ENCODE peak calls at places on chromosomes 1 and 21, in six cellular contexts. P, D, B, Z, K and L are unnamed samples.

GRCh38 chr21:45448810-45449657 is 44.1 kb downstream of the COL18A1 start:
- DNase-seq in D (no peak), B (no peak), K (peak), P (no peak), Z (no peak), L (no peak)

GRCh38 chr1:7401814-7402547 is 369.1 kb upstream of the VAMP3 start:
- DNase-seq in B (no peak), Z (peak), D (no peak), K (peak), P (no peak), L (peak)

GRCh38 chr21:30232011-30232410 is 16.1 kb upstream of the CLDN8 start:
- DNase-seq in Z (no peak), K (no peak), D (no peak), B (no peak), P (no peak), L (no peak)

GRCh38 chr1:96464159-96464558 is 257.4 kb upstream of the PTBP2 start:
- DNase-seq in P (no peak), Z (no peak), D (no peak), B (no peak), K (no peak), L (no peak)

GRCh38 chr1:166197597-166197996 is 30.8 kb upstream of the FAM78B start:
- DNase-seq in P (no peak), Z (no peak), B (no peak), K (no peak), D (no peak), L (no peak)

GRCh38 chr21:15651172-15651571 is 78.6 kb upstream of the USP25 start:
- DNase-seq in K (no peak), P (no peak), D (no peak), Z (no peak), B (no peak), L (no peak)

GRCh38 chr1:145982010-145982723 is 14.2 kb downstream of the TXNIP start:
- DNase-seq in B (no peak), Z (no peak), D (no peak), K (no peak), P (no peak), L (peak)

GRCh38 chr1:159937014-159937750 is 8.2 kb downstream of the IGSF9 start:
- DNase-seq in P (no peak), Z (no peak), K (no peak), B (no peak), D (peak), L (no peak)

GRCh38 chr1:165253818-165254254 is 102.7 kb downstream of the LMX1A start:
- DNase-seq in P (no peak), D (no peak), Z (no peak), K (no peak), B (no peak), L (no peak)

GRCh38 chr1:98053471-98054366 is 132.9 kb upstream of the DPYD start:
- DNase-seq in D (peak), P (peak), K (peak), Z (no peak), B (no peak), L (peak)

GRCh38 chr1:156894711-156895407 is 1.3 kb downstream of the PEAR1 start:
- DNase-seq in Z (no peak), K (no peak), P (no peak), D (no peak), B (no peak), L (peak)

GRCh38 chr21:32278068-32278467 is 781 bp downstream of the MIS18A start:
- DNase-seq in Z (no peak), D (peak), K (no peak), B (no peak), P (no peak), L (peak)

GRCh38 chr1:111770916-111771315 is 15.2 kb downstream of the DDX20 start:
- DNase-seq in K (no peak), B (no peak), P (no peak), D (no peak), Z (no peak), L (no peak)
- TF ChIP-seq POLR2AphosphoS5 in K (no peak), B (no peak), P (no peak), D (no peak), Z (no peak), L (no peak)

DNA sequence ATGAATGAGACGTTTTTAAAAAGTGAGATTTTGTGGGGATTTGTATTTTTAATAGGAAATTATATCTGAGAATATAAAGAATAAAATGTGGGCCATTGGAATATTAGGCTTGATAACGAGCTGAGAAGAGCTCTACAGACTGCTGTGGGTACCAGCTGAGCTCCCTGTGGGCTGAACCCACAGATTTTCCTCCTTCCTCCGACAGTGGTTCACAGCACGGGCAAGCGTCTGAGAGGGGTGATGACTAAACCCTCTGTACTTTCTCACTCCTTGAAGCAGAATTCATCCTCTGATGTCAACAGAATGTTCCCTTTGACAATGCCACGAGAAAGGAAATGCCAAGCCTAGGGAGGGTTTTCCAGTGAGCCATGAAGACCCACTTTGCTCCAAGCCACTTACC is 102.7 kb upstream of the AJAP1 start:
- DNase-seq in D (no peak), Z (no peak), P (no peak), B (no peak), K (no peak), L (no peak)
- TF ChIP-seq POLR2AphosphoS5 in D (no peak), Z (no peak), P (no peak), B (no peak), K (no peak), L (no peak)

GRCh38 chr1:58783993-58784757 is at the start of gene JUN:
- DNase-seq in K (peak), Z (peak), D (peak), P (peak), B (peak), L (peak)

GRCh38 chr1:58781541-58782307 is 2.1 kb downstream of the JUN start:
- DNase-seq in P (no peak), B (no peak), D (peak), Z (peak), K (peak), L (peak)

GRCh38 chr1:58783090-58783992 is 506 bp downstream of the JUN start:
- DNase-seq in D (peak), K (peak), P (no peak), B (no peak), Z (peak), L (peak)

GRCh38 chr1:58780586-58781452 is 3.0 kb downstream of the JUN start:
- DNase-seq in P (no peak), Z (peak), D (no peak), B (no peak), K (no peak), L (peak)

DNA sequence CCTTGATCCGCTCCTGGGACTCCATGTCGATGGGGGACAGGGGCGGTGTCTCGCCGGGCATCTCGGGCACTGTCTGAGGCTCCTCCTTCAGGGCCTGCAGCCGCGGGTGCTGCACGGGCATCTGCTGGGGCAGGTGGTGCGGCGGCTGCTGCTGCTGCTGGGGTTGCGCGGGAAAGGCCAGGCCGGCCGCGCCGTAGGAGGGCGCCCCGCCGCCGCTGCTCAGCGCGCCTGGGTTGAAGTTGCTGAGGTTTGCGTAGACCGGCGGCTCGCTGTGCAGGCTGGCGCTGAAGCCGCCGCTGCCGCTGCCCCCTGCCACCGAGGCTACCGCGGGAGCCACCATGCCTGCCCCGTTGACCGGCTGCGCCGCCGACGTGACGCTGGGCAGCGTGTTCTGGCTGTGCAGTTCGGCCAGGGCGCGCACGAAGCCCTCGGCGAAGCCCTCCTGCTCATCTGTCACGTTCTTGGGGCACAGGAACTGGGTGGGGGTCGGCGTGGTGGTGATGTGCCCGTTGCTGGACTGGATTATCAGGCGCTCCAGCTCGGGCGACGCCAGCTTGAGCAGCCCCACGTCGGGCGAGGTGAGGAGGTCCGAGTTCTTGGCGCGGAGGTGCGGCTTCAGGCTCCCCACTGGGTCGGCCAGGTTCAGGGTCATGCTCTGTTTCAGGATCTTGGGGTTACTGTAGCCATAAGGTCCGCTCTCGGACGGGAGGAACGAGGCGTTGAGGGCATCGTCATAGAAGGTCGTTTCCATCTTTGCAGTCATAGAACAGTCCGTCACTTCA is 1.3 kb downstream of the JUN start:
- DNase-seq in P (peak), Z (peak), B (no peak), D (peak), K (peak), L (peak)
- TF ChIP-seq POLR2AphosphoS5 in P (peak), Z (peak), B (peak), D (peak), K (peak), L (peak)

GRCh38 chr1:79004916-79005315 is 1.6 kb downstream of the ADGRL4 start:
- DNase-seq in Z (no peak), B (no peak), D (no peak), P (no peak), K (no peak), L (peak)

GRCh38 chr1:79005945-79006344 is 585 bp downstream of the ADGRL4 start:
- DNase-seq in B (no peak), D (no peak), K (no peak), Z (no peak), P (no peak), L (peak)

GRCh38 chr1:79012500-79012899 is 6.0 kb upstream of the ADGRL4 start:
- DNase-seq in Z (no peak), B (no peak), P (no peak), K (no peak), D (no peak), L (peak)

GRCh38 chr1:79010589-79010988 is 4.1 kb upstream of the ADGRL4 start:
- DNase-seq in B (no peak), D (no peak), Z (no peak), P (no peak), K (no peak), L (peak)

GRCh38 chr1:79006564-79006963 is at the start of gene ADGRL4:
- DNase-seq in Z (no peak), B (no peak), D (no peak), K (peak), P (no peak), L (peak)
- TF ChIP-seq POLR2AphosphoS5 in Z (no peak), B (no peak), D (no peak), K (peak), P (no peak), L (peak)

GRCh38 chr1:94098585-94099111 is 22.3 kb downstream of the ABCA4 start:
- DNase-seq in D (no peak), K (no peak), Z (no peak), B (no peak), P (no peak), L (no peak)

GRCh38 chr1:94095744-94096469 is 25.0 kb downstream of the ABCA4 start:
- DNase-seq in P (no peak), Z (no peak), K (no peak), D (no peak), B (no peak), L (no peak)

GRCh38 chr1:94095112-94095637 is 25.8 kb downstream of the ABCA4 start:
- DNase-seq in B (no peak), P (no peak), D (no peak), K (no peak), Z (peak), L (peak)

GRCh38 chr1:94099303-94099702 is 21.6 kb downstream of the ABCA4 start:
- DNase-seq in B (no peak), D (no peak), Z (no peak), P (no peak), K (no peak), L (no peak)

DNA sequence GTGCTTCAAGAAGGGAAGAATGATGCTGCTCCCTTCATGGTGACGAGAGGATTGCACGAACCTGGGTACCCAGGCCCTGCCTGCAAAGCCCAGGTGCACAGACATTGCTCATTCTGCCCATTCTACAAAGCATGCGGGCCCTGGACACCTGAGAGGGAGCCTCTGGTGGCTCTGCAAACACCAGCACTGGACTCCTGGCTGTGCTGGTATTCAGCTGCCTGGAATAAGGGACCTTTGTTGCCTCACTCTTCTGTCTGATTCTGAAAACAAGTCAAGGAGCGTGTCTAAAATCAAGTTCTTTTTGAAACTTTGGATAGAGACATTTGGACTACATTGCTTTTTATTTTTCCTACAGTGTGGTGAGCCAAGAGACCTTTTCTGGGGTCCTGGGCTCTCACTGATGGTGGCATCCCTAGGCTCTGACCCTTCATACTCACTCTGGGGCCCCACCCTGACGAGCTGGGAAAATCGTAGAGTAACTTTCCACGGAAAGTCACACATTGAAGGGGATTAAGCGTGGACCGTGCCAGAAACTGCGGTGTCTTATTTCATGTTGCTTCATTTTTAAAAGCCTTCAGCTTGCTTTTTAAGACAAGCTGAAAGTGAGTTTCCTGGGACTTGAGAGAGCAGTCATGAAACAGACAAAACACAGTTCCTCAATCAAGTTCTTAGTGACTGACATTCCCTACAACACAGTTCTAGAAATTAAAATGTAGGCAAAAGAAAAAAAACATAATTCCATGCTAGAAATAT is 24.0 kb downstream of the ABCA4 start:
- DNase-seq in B (no peak), D (no peak), P (no peak), K (no peak), Z (no peak), L (no peak)
- TF ChIP-seq POLR2AphosphoS5 in B (no peak), D (no peak), P (no peak), K (no peak), Z (no peak), L (no peak)

GRCh38 chr1:150575072-150575489 is 4.3 kb downstream of the MCL1 start:
- DNase-seq in P (no peak), K (no peak), Z (no peak), B (no peak), D (no peak), L (no peak)
- TF ChIP-seq POLR2AphosphoS5 in P (no peak), K (no peak), Z (no peak), B (no peak), D (no peak), L (no peak)